ENCODE peak calls at places on chromosomes 16 and 17, in seven cellular contexts. J is adrenal gland, V is tibial nerve, S is heart left ventricle, Z is stomach, F is testis, A is ovary. W is an unnamed sample.

GRCh38 chr16:49698931-49699715 is 156.8 kb downstream of the ZNF423 start:
- DNase-seq in J (no peak), V (peak; percentile 61), S (peak; percentile 64), Z (no peak), F (no peak), A (peak; percentile 80), W (no peak)

GRCh38 chr17:14302421-14303099 is 1.7 kb downstream of the HS3ST3B1 start:
- DNase-seq in J (peak; percentile 87), V (peak; percentile 46), S (peak; percentile 83), Z (peak; percentile 90), F (peak; percentile 87), A (peak; percentile 91), W (peak; percentile 85)

GRCh38 chr16:84585886-84586285 is 32.0 kb downstream of the COTL1 start:
- DNase-seq in J (no peak), V (no peak), S (no peak), Z (no peak), F (peak; percentile 79), A (no peak), W (no peak)

GRCh38 chr17:48547839-48548686 is 3.2 kb upstream of the HOXB2 start:
- DNase-seq in J (peak; percentile 79), V (no peak), S (no peak), Z (no peak), F (no peak), A (no peak), W (peak; percentile 75)

GRCh38 chr17:80177986-80178590 is 8.3 kb downstream of the CARD14 start:
- DNase-seq in J (no peak), V (no peak), S (no peak), Z (no peak), F (no peak), A (no peak), W (no peak)

GRCh38 chr16:86818701-86819522 is 240.6 kb downstream of the FOXL1 start:
- DNase-seq in J (no peak), V (no peak), S (no peak), Z (no peak), F (no peak), A (no peak), W (peak; percentile 20)

GRCh38 chr17:31604936-31605335 is 213.5 kb downstream of the RAB11FIP4 start:
- DNase-seq in J (no peak), V (no peak), S (no peak), Z (no peak), F (no peak), A (no peak), W (no peak)

GRCh38 chr17:33389506-33390141 is 96.5 kb upstream of the ASIC2 start:
- DNase-seq in J (no peak), V (no peak), S (no peak), Z (no peak), F (no peak), A (no peak), W (no peak)

GRCh38 chr16:14181371-14182050 is 110.4 kb downstream of the MRTFB start:
- DNase-seq in J (no peak), V (no peak), S (no peak), Z (no peak), F (no peak), A (no peak), W (no peak)

GRCh38 chr17:61405047-61405685 is 5.5 kb downstream of the TBX2 start:
- DNase-seq in J (no peak), V (peak; percentile 13), S (peak; percentile 7), Z (no peak), F (no peak), A (peak; percentile 30), W (no peak)

GRCh38 chr17:58136669-58137279 is 11.4 kb upstream of the OR4D1 start:
- DNase-seq in J (no peak), V (no peak), S (no peak), Z (no peak), F (no peak), A (no peak), W (peak; percentile 27)

GRCh38 chr17:58144801-58145200 is 3.4 kb upstream of the OR4D1 start:
- DNase-seq in J (no peak), V (no peak), S (no peak), Z (no peak), F (no peak), A (no peak), W (no peak)

GRCh38 chr17:58141505-58141904 is 6.7 kb upstream of the OR4D1 start:
- DNase-seq in J (no peak), V (no peak), S (no peak), Z (no peak), F (no peak), A (no peak), W (no peak)
- TF ChIP-seq POLR2A in J (no peak), V (no peak), S (no peak), Z (no peak), F (no peak), A (no peak), W (no peak)

GRCh38 chr16:31105677-31106213 is 2.4 kb upstream of the BCKDK start:
- DNase-seq in J (peak; percentile 94), V (peak; percentile 80), S (peak; percentile 88), Z (peak; percentile 88), F (peak; percentile 94), A (peak; percentile 91), W (peak; percentile 87)
- TF ChIP-seq POLR2A in J (no peak), V (no peak), S (no peak), Z (no peak), F (no peak), A (no peak), W (no peak)

GRCh38 chr17:55420776-55421178 is 858 bp downstream of the MMD start:
- DNase-seq in J (peak; percentile 51), V (peak; percentile 23), S (peak; percentile 51), Z (peak; percentile 41), F (peak; percentile 39), A (peak; percentile 53), W (peak; percentile 41)

GRCh38 chr17:55420067-55420775 is 1.4 kb downstream of the MMD start:
- DNase-seq in J (peak; percentile 23), V (no peak), S (no peak), Z (peak; percentile 26), F (no peak), A (no peak), W (peak; percentile 43)

GRCh38 chr17:55418369-55419268 is 3.0 kb downstream of the MMD start:
- DNase-seq in J (no peak), V (no peak), S (no peak), Z (no peak), F (no peak), A (no peak), W (no peak)

GRCh38 chr17:55423535-55423934 is 1.9 kb upstream of the MMD start:
- DNase-seq in J (no peak), V (no peak), S (no peak), Z (no peak), F (no peak), A (no peak), W (no peak)

GRCh38 chr17:55421179-55421934 is at the start of gene MMD:
- DNase-seq in J (peak; percentile 4), V (no peak), S (no peak), Z (no peak), F (peak; percentile 32), A (no peak), W (no peak)
- TF ChIP-seq POLR2A in J (no peak), V (no peak), S (peak; percentile 68), Z (no peak), F (no peak), A (peak; percentile 22), W (peak; percentile 57)

GRCh38 chr16:11781773-11782172 is 15.3 kb downstream of the ZC3H7A start:
- DNase-seq in J (no peak), V (no peak), S (no peak), Z (no peak), F (no peak), A (no peak), W (no peak)
- TF ChIP-seq POLR2A in J (no peak), V (no peak), S (no peak), Z (no peak), F (no peak), A (no peak), W (no peak)

DNA sequence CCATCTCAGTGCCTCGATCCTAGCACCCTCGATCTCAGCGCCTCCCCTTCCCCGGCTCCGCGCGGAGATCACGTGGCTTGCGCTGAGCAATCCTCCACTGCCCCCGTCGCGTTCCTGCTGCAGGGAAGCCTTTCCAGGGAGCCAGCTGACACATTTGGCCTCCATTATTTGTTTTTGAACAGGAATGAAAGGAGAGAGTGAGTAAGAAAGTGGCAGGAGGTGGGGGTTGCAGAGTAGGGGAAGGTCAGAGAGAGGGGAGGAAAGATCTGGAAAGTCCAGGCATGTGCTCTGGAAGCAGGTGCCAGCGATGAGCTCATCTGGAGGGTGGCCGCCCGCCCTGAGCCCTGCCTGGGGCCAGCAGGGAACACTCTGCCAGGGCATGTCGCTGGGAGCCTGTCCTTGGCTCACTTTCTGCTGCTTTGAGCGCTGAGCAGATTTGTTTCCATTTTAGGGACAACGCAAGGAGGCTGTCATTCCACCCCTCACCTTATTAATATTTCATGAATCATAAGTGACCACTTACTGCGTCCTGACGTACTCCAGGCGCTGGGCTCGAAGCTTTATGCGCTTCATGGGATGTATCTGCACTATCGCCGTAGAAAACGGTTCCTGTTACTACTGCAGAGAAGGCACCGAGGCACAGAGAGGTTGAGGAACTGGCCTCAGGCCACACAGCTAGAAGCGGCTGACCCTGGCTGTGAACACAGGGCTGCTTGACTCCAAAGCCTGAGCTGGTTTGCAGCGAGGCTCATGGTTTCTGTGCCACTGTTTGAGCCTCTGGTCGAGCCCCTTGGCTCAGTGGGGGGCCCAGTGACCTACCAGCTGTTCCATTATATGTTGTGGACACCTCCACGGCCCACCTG is 283.1 kb downstream of the SEC14L1 start:
- DNase-seq in J (peak; percentile 98), V (peak; percentile 83), S (peak; percentile 87), Z (peak; percentile 83), F (peak; percentile 92), A (peak; percentile 95), W (no peak)
- TF ChIP-seq POLR2A in J (no peak), V (no peak), S (no peak), Z (no peak), F (no peak), A (peak; percentile 12), W (no peak)

GRCh38 chr17:4143563-4144410 is 790 bp downstream of the CYB5D2 start:
- DNase-seq in J (peak; percentile 94), V (peak; percentile 85), S (peak; percentile 91), Z (peak; percentile 93), F (peak; percentile 96), A (peak; percentile 95), W (peak; percentile 97)
- TF ChIP-seq POLR2A in J (peak; percentile 77), V (peak; percentile 52), S (peak; percentile 58), Z (peak; percentile 78), F (peak; percentile 18), A (peak; percentile 94), W (peak; percentile 93)

GRCh38 chr17:45267436-45268055 is 5.7 kb upstream of the SPATA32 start:
- DNase-seq in J (no peak), V (no peak), S (no peak), Z (no peak), F (no peak), A (no peak), W (no peak)
- TF ChIP-seq POLR2A in J (no peak), V (no peak), S (no peak), Z (no peak), F (no peak), A (no peak), W (no peak)

W was measured in erythroblast.